ENCODE peak calls at places on chromosomes 1 and 21, in seven cellular contexts. One of them, this sample, is unnamed.

GRCh38 chr21:35428489-35428888 is 379.4 kb upstream of the RUNX1 start:
- DNase-seq in keratinocyte: no peak
- DNase-seq in fibroblast of lung: no peak
- DNase-seq in kidney epithelial cell: no peak
- DNase-seq in central memory CD8-positive, alpha-beta T cell: peak; percentile 20
- DNase-seq in NCI-H748 treated with DMSO at 0.1 percent for 48 hours: no peak
- DNase-seq in fibroblast of mammary gland: peak; percentile 61
- DNase-seq in this sample: peak; percentile 33

GRCh38 chr1:230359992-230360391 is 66.1 kb downstream of the PGBD5 start:
- DNase-seq in keratinocyte: peak; percentile 75
- DNase-seq in fibroblast of lung: peak; percentile 77
- DNase-seq in kidney epithelial cell: peak; percentile 41
- DNase-seq in central memory CD8-positive, alpha-beta T cell: no peak
- DNase-seq in NCI-H748 treated with DMSO at 0.1 percent for 48 hours: no peak
- DNase-seq in fibroblast of mammary gland: peak; percentile 32
- DNase-seq in this sample: peak; percentile 76

GRCh38 chr1:24233684-24234600 is 46.9 kb upstream of the IFNLR1 start:
- DNase-seq in keratinocyte: no peak
- DNase-seq in fibroblast of lung: no peak
- DNase-seq in kidney epithelial cell: no peak
- DNase-seq in central memory CD8-positive, alpha-beta T cell: no peak
- DNase-seq in NCI-H748 treated with DMSO at 0.1 percent for 48 hours: no peak
- DNase-seq in fibroblast of mammary gland: peak; percentile 41
- DNase-seq in this sample: no peak

GRCh38 chr1:232548651-232549050 is 81.3 kb downstream of the SIPA1L2 start:
- DNase-seq in keratinocyte: no peak
- DNase-seq in fibroblast of lung: no peak
- DNase-seq in kidney epithelial cell: no peak
- DNase-seq in central memory CD8-positive, alpha-beta T cell: no peak
- DNase-seq in NCI-H748 treated with DMSO at 0.1 percent for 48 hours: no peak
- DNase-seq in fibroblast of mammary gland: no peak
- DNase-seq in this sample: no peak

GRCh38 chr1:55443175-55443933 is 228.2 kb upstream of the USP24 start:
- DNase-seq in keratinocyte: no peak
- DNase-seq in fibroblast of lung: peak; percentile 100
- DNase-seq in kidney epithelial cell: peak; percentile 90
- DNase-seq in central memory CD8-positive, alpha-beta T cell: no peak
- DNase-seq in NCI-H748 treated with DMSO at 0.1 percent for 48 hours: no peak
- DNase-seq in fibroblast of mammary gland: peak; percentile 100
- DNase-seq in this sample: peak; percentile 96

GRCh38 chr1:242467556-242468145 is 56.8 kb downstream of the PLD5 start:
- DNase-seq in keratinocyte: peak; percentile 21
- DNase-seq in fibroblast of lung: peak; percentile 56
- DNase-seq in kidney epithelial cell: no peak
- DNase-seq in central memory CD8-positive, alpha-beta T cell: no peak
- DNase-seq in NCI-H748 treated with DMSO at 0.1 percent for 48 hours: peak; percentile 43
- DNase-seq in fibroblast of mammary gland: peak; percentile 66
- DNase-seq in this sample: peak; percentile 28

GRCh38 chr1:26276432-26276838 is 3.5 kb upstream of the SH3BGRL3 start:
- DNase-seq in keratinocyte: no peak
- DNase-seq in fibroblast of lung: no peak
- DNase-seq in kidney epithelial cell: no peak
- DNase-seq in central memory CD8-positive, alpha-beta T cell: no peak
- DNase-seq in NCI-H748 treated with DMSO at 0.1 percent for 48 hours: no peak
- DNase-seq in fibroblast of mammary gland: no peak
- DNase-seq in this sample: no peak

GRCh38 chr1:60173006-60173405 is 99.4 kb upstream of the C1orf87 start:
- DNase-seq in keratinocyte: no peak
- DNase-seq in fibroblast of lung: no peak
- DNase-seq in kidney epithelial cell: no peak
- DNase-seq in central memory CD8-positive, alpha-beta T cell: no peak
- DNase-seq in NCI-H748 treated with DMSO at 0.1 percent for 48 hours: no peak
- DNase-seq in fibroblast of mammary gland: no peak
- DNase-seq in this sample: no peak

GRCh38 chr1:111323231-111323630 is 32.6 kb downstream of the CHIA start:
- DNase-seq in keratinocyte: peak; percentile 54
- DNase-seq in fibroblast of lung: no peak
- DNase-seq in kidney epithelial cell: no peak
- DNase-seq in central memory CD8-positive, alpha-beta T cell: no peak
- DNase-seq in NCI-H748 treated with DMSO at 0.1 percent for 48 hours: no peak
- DNase-seq in fibroblast of mammary gland: no peak
- DNase-seq in this sample: no peak

GRCh38 chr1:30027247-30027646 is 696.1 kb downstream of the MATN1 start:
- DNase-seq in keratinocyte: no peak
- DNase-seq in fibroblast of lung: no peak
- DNase-seq in kidney epithelial cell: no peak
- DNase-seq in central memory CD8-positive, alpha-beta T cell: no peak
- DNase-seq in NCI-H748 treated with DMSO at 0.1 percent for 48 hours: no peak
- DNase-seq in fibroblast of mammary gland: no peak
- DNase-seq in this sample: no peak

GRCh38 chr1:149848340-149848771 is 51.0 kb upstream of the BOLA1 start:
- DNase-seq in keratinocyte: no peak
- DNase-seq in fibroblast of lung: peak; percentile 1
- DNase-seq in kidney epithelial cell: no peak
- DNase-seq in central memory CD8-positive, alpha-beta T cell: no peak
- DNase-seq in NCI-H748 treated with DMSO at 0.1 percent for 48 hours: no peak
- DNase-seq in fibroblast of mammary gland: peak; percentile 3
- DNase-seq in this sample: no peak

GRCh38 chr1:50424045-50424939 is 1.0 kb upstream of the DMRTA2 start:
- DNase-seq in keratinocyte: no peak
- DNase-seq in fibroblast of lung: peak; percentile 34
- DNase-seq in kidney epithelial cell: no peak
- DNase-seq in central memory CD8-positive, alpha-beta T cell: no peak
- DNase-seq in NCI-H748 treated with DMSO at 0.1 percent for 48 hours: no peak
- DNase-seq in fibroblast of mammary gland: no peak
- DNase-seq in this sample: no peak

GRCh38 chr1:15584489-15585363 is at the start of gene AGMAT:
- DNase-seq in keratinocyte: no peak
- DNase-seq in fibroblast of lung: peak; percentile 24
- DNase-seq in kidney epithelial cell: no peak
- DNase-seq in central memory CD8-positive, alpha-beta T cell: peak; percentile 19
- DNase-seq in NCI-H748 treated with DMSO at 0.1 percent for 48 hours: no peak
- DNase-seq in fibroblast of mammary gland: peak; percentile 24
- DNase-seq in this sample: no peak